ENCODE peak calls at places on chromosomes 1 and 21, in ten cellular contexts. W is kidney epithelial cell; U is BJ; E is midbrain; M is GM03348; D is activated CD4-positive, alpha-beta memory T cell treated with anti-CD3 and anti-CD28 coated beads, Interleukin-2, amount 10 ng/mL, durations not matched to agents 7 days and 5 days; Y is cardiac septum; Z is T follicular helper cell; S is activated T-cell treated with anti-CD3 and anti-CD28 coated beads, Interleukin-2, amount 50 U/mL, for 1 hour; O is activated CD8-positive, alpha-beta memory T cell treated with anti-CD3 and anti-CD28 coated beads for 1 hour. F is an unnamed sample.

GRCh38 chr1:217244946-217245345 is 385.9 kb downstream of the GPATCH2 start:
- DNase-seq in E (no peak), S (no peak), Y (no peak), Z (no peak), M (no peak), W (no peak), O (no peak), D (no peak), U (no peak), F (no peak)

GRCh38 chr1:73176902-73177301 is 894.6 kb upstream of the NEGR1 start:
- DNase-seq in Z (no peak), W (no peak), Y (no peak), O (no peak), D (no peak), E (no peak), M (no peak), U (no peak), S (no peak), F (no peak)

GRCh38 chr1:27599605-27600499 is 4.1 kb downstream of the AHDC1 start:
- DNase-seq in D (no peak), O (no peak), S (no peak), W (no peak), M (no peak), U (no peak), Z (no peak), E (no peak), Y (no peak), F (no peak)

GRCh38 chr1:53266038-53266437 is 27.7 kb upstream of the MAGOH start:
- DNase-seq in U (no peak), M (no peak), E (no peak), Y (no peak), Z (no peak), D (no peak), W (no peak), S (no peak), O (no peak), F (no peak)

GRCh38 chr1:185440877-185441276 is 123.8 kb upstream of the IVNS1ABP start:
- DNase-seq in O (no peak), M (peak), D (no peak), S (no peak), E (no peak), W (peak), Y (no peak), Z (no peak), U (peak), F (no peak)

GRCh38 chr21:36821032-36821299 is 122.1 kb downstream of the SIM2 start:
- DNase-seq in E (no peak), M (no peak), Z (no peak), Y (no peak), O (no peak), D (no peak), S (no peak), W (no peak), U (no peak), F (no peak)

GRCh38 chr1:162649606-162650005 is 17.3 kb downstream of the DDR2 start:
- DNase-seq in S (no peak), U (no peak), M (no peak), D (no peak), Y (no peak), Z (no peak), O (no peak), W (no peak), E (no peak), F (no peak)

GRCh38 chr1:201916649-201917249 is 28.1 kb downstream of the SHISA4 start:
- DNase-seq in U (no peak), Z (no peak), Y (no peak), S (no peak), O (no peak), D (no peak), M (peak), E (no peak), W (peak), F (no peak)

GRCh38 chr1:162502928-162503327 is 5.3 kb downstream of the UHMK1 start:
- DNase-seq in Z (no peak), O (no peak), D (no peak), S (no peak), U (no peak), E (no peak), W (no peak), Y (no peak), M (peak), F (no peak)

GRCh38 chr1:41629571-41629970 is 145.1 kb upstream of the EDN2 start:
- DNase-seq in E (no peak), O (no peak), S (no peak), U (no peak), Y (no peak), W (peak), Z (no peak), D (no peak), M (peak), F (no peak)

GRCh38 chr1:34407140-34407539 is 230.4 kb downstream of the C1orf94 start:
- DNase-seq in M (peak), Z (no peak), D (no peak), W (peak), Y (no peak), S (no peak), E (no peak), U (peak), O (no peak), F (no peak)

GRCh38 chr21:46157396-46157986 is 2.1 kb upstream of the FTCD start:
- DNase-seq in U (no peak), S (no peak), Z (no peak), E (no peak), M (no peak), W (no peak), O (no peak), Y (peak), D (peak), F (no peak)

GRCh38 chr21:32336711-32337110 is 38.1 kb downstream of the MRAP start:
- DNase-seq in O (no peak), E (peak), U (no peak), D (no peak), M (peak), W (no peak), Z (no peak), S (no peak), Y (peak), F (no peak)

GRCh38 chr1:234601217-234602017 is 8.6 kb downstream of the IRF2BP2 start:
- DNase-seq in M (no peak), O (no peak), D (no peak), Y (no peak), E (no peak), W (no peak), S (no peak), U (no peak), Z (peak), F (no peak)

GRCh38 chr1:15020943-15021745 is 132.4 kb upstream of the TMEM51 start:
- DNase-seq in S (no peak), Z (no peak), Y (no peak), E (no peak), U (no peak), W (no peak), M (no peak), D (no peak), O (no peak), F (no peak)

GRCh38 chr1:7447093-7447492 is 324.0 kb upstream of the VAMP3 start:
- DNase-seq in Y (no peak), O (no peak), E (no peak), Z (no peak), W (no peak), S (no peak), M (no peak), D (no peak), U (no peak), F (no peak)

GRCh38 chr21:37532868-37533780 is 166.6 kb downstream of the DYRK1A start:
- DNase-seq in D (no peak), W (peak), O (no peak), M (no peak), U (no peak), Z (no peak), S (no peak), Y (no peak), E (no peak), F (no peak)

GRCh38 chr1:238119060-238119459 is 228.3 kb upstream of the ZP4 start:
- DNase-seq in U (no peak), S (no peak), Z (no peak), D (no peak), Y (no peak), W (no peak), O (no peak), M (no peak), E (no peak), F (no peak)

GRCh38 chr1:236751935-236752334 is 43.2 kb upstream of the MTR start:
- DNase-seq in M (no peak), U (no peak), Z (no peak), W (no peak), S (no peak), Y (no peak), D (no peak), O (no peak), E (no peak), F (no peak)

GRCh38 chr1:11802616-11802972 is 3.2 kb downstream of the MTHFR start:
- DNase-seq in E (no peak), U (no peak), S (no peak), W (no peak), O (no peak), Y (no peak), M (peak), D (no peak), Z (no peak), F (no peak)

GRCh38 chr1:151197863-151198253 is 494 bp upstream of the PIP5K1A start:
- DNase-seq in E (no peak), S (no peak), U (no peak), Y (no peak), W (no peak), M (no peak), O (no peak), D (no peak), Z (no peak), F (no peak)

GRCh38 chr1:58090640-58091039 is 455.9 kb downstream of the OMA1 start:
- DNase-seq in D (no peak), Y (no peak), O (no peak), M (no peak), W (no peak), Z (no peak), E (no peak), U (no peak), S (no peak), F (no peak)